ENCODE peak calls at places on chromosomes 4 and X, in ten cellular contexts. Z is stimulated activated naive CD8-positive, alpha-beta T cell treated with anti-CD3 and anti-CD28 coated beads, Interleukin-15, amount 100 ng/mL, for 72 hours; E is SK-N-MC; V is body of pancreas; A is stimulated activated CD4-positive, alpha-beta T cell treated with anti-CD3 and anti-CD28 coated beads, Interleukin-2, amount 100 ng/mL, for 4 hours; C is activated CD4-positive, CD25-positive, alpha-beta regulatory T cell; X is midbrain; Y is retina; M is AG09309; S is stimulated activated CD8-positive, alpha-beta memory T cell treated with anti-CD3 and anti-CD28 coated beads, Interleukin-4, amount 100 ng/mL, for 24 hours. O is an unnamed sample.

GRCh38 chr4:14368391-14368790 is 633.9 kb upstream of the CPEB2 start:
- DNase-seq in Z (no peak), E (no peak), V (no peak), A (no peak), C (no peak), X (no peak), Y (no peak), M (no peak), S (no peak), O (no peak)

GRCh38 chr4:145797278-145797677 is 117.3 kb downstream of the C4orf51 start:
- DNase-seq in Z (no peak), E (no peak), V (no peak), A (no peak), C (no peak), X (no peak), Y (no peak), M (no peak), S (no peak), O (no peak)

GRCh38 chr4:99379571-99379970 is 27.0 kb upstream of the ADH1C start:
- DNase-seq in Z (no peak), E (no peak), V (no peak), A (no peak), C (no peak), X (no peak), Y (no peak), M (no peak), S (no peak), O (no peak)

GRCh38 chr4:19969492-19969891 is 282.2 kb upstream of the SLIT2 start:
- DNase-seq in Z (no peak), E (no peak), V (no peak), A (no peak), C (no peak), X (no peak), Y (no peak), M (no peak), S (no peak), O (no peak)

GRCh38 chrX:111869639-111870034 is 6.3 kb upstream of the TRPC5OS start:
- DNase-seq in Z (peak), E (peak), V (peak), A (no peak), C (no peak), X (peak), Y (peak), M (peak), S (no peak), O (peak)

GRCh38 chr4:12411072-12411471 is 982.4 kb upstream of the HS3ST1 start:
- DNase-seq in Z (no peak), E (no peak), V (no peak), A (no peak), C (no peak), X (no peak), Y (no peak), M (no peak), S (no peak), O (no peak)

GRCh38 chr4:176680668-176681067 is 112.1 kb downstream of the VEGFC start:
- DNase-seq in Z (no peak), E (no peak), V (no peak), A (no peak), C (no peak), X (no peak), Y (no peak), M (no peak), S (no peak), O (no peak)

GRCh38 chr4:40875507-40876150 is 125.9 kb downstream of the NSUN7 start:
- DNase-seq in Z (no peak), E (no peak), V (no peak), A (no peak), C (no peak), X (no peak), Y (no peak), M (no peak), S (no peak), O (no peak)

GRCh38 chr4:170497105-170497504 is 407.3 kb upstream of the AADAT start:
- DNase-seq in Z (no peak), E (no peak), V (peak), A (no peak), C (no peak), X (no peak), Y (peak), M (no peak), S (no peak), O (no peak)

GRCh38 chr4:157459789-157460188 is 239.3 kb downstream of the GRIA2 start:
- DNase-seq in Z (no peak), E (no peak), V (no peak), A (no peak), C (no peak), X (peak), Y (peak), M (no peak), S (no peak), O (no peak)

GRCh38 chrX:10983526-10983925 is 127.6 kb upstream of the HCCS start:
- DNase-seq in Z (no peak), E (no peak), V (no peak), A (no peak), C (no peak), X (peak), Y (no peak), M (no peak), S (no peak), O (no peak)

GRCh38 chrX:151902813-151903591 is 9.7 kb upstream of the MAGEA4 start:
- DNase-seq in Z (no peak), E (no peak), V (no peak), A (no peak), C (no peak), X (no peak), Y (no peak), M (peak), S (no peak), O (peak)

GRCh38 chr4:8618961-8619720 is 26.6 kb downstream of the CPZ start:
- DNase-seq in Z (no peak), E (no peak), V (no peak), A (no peak), C (no peak), X (no peak), Y (no peak), M (no peak), S (no peak), O (no peak)

GRCh38 chr4:22522706-22523501 is 7.0 kb upstream of the ADGRA3 start:
- DNase-seq in Z (no peak), E (no peak), V (no peak), A (no peak), C (no peak), X (no peak), Y (no peak), M (no peak), S (no peak), O (no peak)

GRCh38 chrX:69361286-69361926 is 142.7 kb upstream of the NALF2 start:
- DNase-seq in Z (no peak), E (no peak), V (peak), A (no peak), C (no peak), X (no peak), Y (no peak), M (peak), S (no peak), O (peak)

GRCh38 chr4:123746981-123747380 is 350.4 kb downstream of the SPRY1 start:
- DNase-seq in Z (no peak), E (no peak), V (no peak), A (no peak), C (no peak), X (no peak), Y (no peak), M (no peak), S (no peak), O (no peak)

GRCh38 chr4:55468724-55469123 is 73.0 kb downstream of the TMEM165 start:
- DNase-seq in Z (no peak), E (no peak), V (no peak), A (no peak), C (no peak), X (no peak), Y (no peak), M (no peak), S (no peak), O (peak)

GRCh38 chr4:25970691-25971427 is 56.8 kb downstream of the SMIM20 start:
- DNase-seq in Z (no peak), E (no peak), V (peak), A (no peak), C (no peak), X (no peak), Y (peak), M (no peak), S (no peak), O (no peak)

GRCh38 chr4:124035364-124036036 is 638.9 kb downstream of the SPRY1 start:
- DNase-seq in Z (no peak), E (no peak), V (no peak), A (no peak), C (no peak), X (no peak), Y (no peak), M (no peak), S (no peak), O (no peak)

GRCh38 chr4:16750882-16751642 is 147.4 kb downstream of the LDB2 start:
- DNase-seq in Z (no peak), E (no peak), V (no peak), A (no peak), C (no peak), X (no peak), Y (no peak), M (no peak), S (no peak), O (no peak)

GRCh38 chrX:65871671-65872311 is 168.1 kb downstream of the VSIG4 start:
- DNase-seq in Z (peak), E (no peak), V (peak), A (no peak), C (no peak), X (no peak), Y (no peak), M (no peak), S (no peak), O (peak)

GRCh38 chrX:154541896-154542722 is 4.5 kb downstream of the G6PD start:
- DNase-seq in Z (peak), E (no peak), V (peak), A (peak), C (no peak), X (peak), Y (no peak), M (peak), S (peak), O (peak)

GRCh38 chr4:84647307-84647884 is 64.5 kb downstream of the CDS1 start:
- DNase-seq in Z (no peak), E (no peak), V (no peak), A (no peak), C (no peak), X (no peak), Y (no peak), M (no peak), S (no peak), O (no peak)

O was measured in A549.